ENCODE peak calls at places on chromosome 3, in six cellular contexts. V, E, U, C, M and Z are unnamed samples.

GRCh38 chr3:56042326-56042951 is 425.8 kb downstream of the ERC2 start:
- DNase-seq in V (no peak), C (no peak), E (peak), U (no peak), M (no peak), Z (no peak)

GRCh38 chr3:190308154-190308553 is 14.1 kb downstream of the CLDN1 start:
- DNase-seq in M (no peak), V (no peak), U (no peak), C (no peak), E (no peak), Z (no peak)

GRCh38 chr3:151146071-151146730 is 56.8 kb downstream of the GPR171 start:
- DNase-seq in U (peak), E (peak), M (peak), V (no peak), C (peak), Z (peak)

GRCh38 chr3:32186097-32186496 is 52.4 kb upstream of the CMTM8 start:
- DNase-seq in U (no peak), E (no peak), C (no peak), M (no peak), V (no peak), Z (no peak)

GRCh38 chr3:84960581-84960980 is 1.8 kb downstream of the CADM2 start:
- DNase-seq in E (peak), C (no peak), V (no peak), M (no peak), U (no peak), Z (no peak)

GRCh38 chr3:37993811-37994638 is 3.4 kb downstream of the VILL start:
- DNase-seq in E (no peak), M (no peak), C (peak), U (peak), V (peak), Z (peak)

GRCh38 chr3:185807455-185808068 is 17.3 kb downstream of the IGF2BP2 start:
- DNase-seq in M (no peak), V (no peak), C (no peak), U (no peak), E (no peak), Z (no peak)

GRCh38 chr3:15064835-15065549 is at the start of gene MRPS25:
- DNase-seq in E (peak), U (peak), C (peak), V (peak), M (peak), Z (peak)

GRCh38 chr3:105253225-105253624 is 113.5 kb upstream of the ALCAM start:
- DNase-seq in V (no peak), M (no peak), U (no peak), C (no peak), E (no peak), Z (no peak)

GRCh38 chr3:22684739-22685138 is 518.4 kb upstream of the UBE2E2 start:
- DNase-seq in E (no peak), U (no peak), M (no peak), V (no peak), C (no peak), Z (peak)

GRCh38 chr3:30970183-30970582 is 75.7 kb upstream of the GADL1 start:
- DNase-seq in U (no peak), C (no peak), M (peak), V (no peak), E (peak), Z (no peak)